ENCODE peak calls at places on chromosome 20, in four cellular contexts. Q, K, J and D are unnamed samples.

GRCh38 chr20:815914-816606 is 17.5 kb upstream of the FAM110A start:
- DNase-seq in Q (peak; percentile 70), K (peak; percentile 51), J (peak; percentile 45), D (no peak)

GRCh38 chr20:18805881-18806280 is 7.7 kb upstream of the SCP2D1 start:
- DNase-seq in K (no peak), Q (no peak), J (peak; percentile 12), D (peak; percentile 4)

GRCh38 chr20:10111144-10111771 is 76.5 kb downstream of the ANKEF1 start:
- DNase-seq in K (no peak), Q (peak; percentile 15), J (no peak), D (no peak)

GRCh38 chr20:45813489-45813888 is 1.0 kb downstream of the UBE2C start:
- DNase-seq in J (no peak), Q (no peak), K (no peak), D (no peak)

GRCh38 chr20:8756410-8756809 is 312.5 kb upstream of the PLCB4 start:
- DNase-seq in Q (peak; percentile 60), J (peak; percentile 84), K (peak; percentile 5), D (peak; percentile 52)

GRCh38 chr20:49171928-49172327 is 16.2 kb downstream of the STAU1 start:
- DNase-seq in J (no peak), K (peak; percentile 11), Q (no peak), D (no peak)

GRCh38 chr20:45372241-45372640 is 5.9 kb downstream of the TP53TG5 start:
- DNase-seq in J (no peak), K (no peak), Q (no peak), D (no peak)

GRCh38 chr20:46056970-46057855 is 28.2 kb downstream of the SLC12A5 start:
- DNase-seq in Q (no peak), K (peak; percentile 53), J (peak; percentile 49), D (no peak)

GRCh38 chr20:22688485-22688884 is 104.1 kb upstream of the FOXA2 start:
- DNase-seq in Q (no peak), J (no peak), K (no peak), D (no peak)

GRCh38 chr20:35434085-35435005 is 3.7 kb downstream of the GDF5 start:
- DNase-seq in K (peak; percentile 17), J (peak; percentile 29), Q (no peak), D (no peak)

GRCh38 chr20:59087829-59088433 is 45.3 kb upstream of the PRELID3B start:
- DNase-seq in J (peak; percentile 58), Q (peak; percentile 70), K (peak; percentile 84), D (no peak)

GRCh38 chr20:48776306-48776705 is 51.5 kb downstream of the PREX1 start:
- DNase-seq in Q (no peak), K (no peak), J (peak; percentile 94), D (peak; percentile 63)

GRCh38 chr20:38211200-38212097 is 46.4 kb upstream of the TGM2 start:
- DNase-seq in Q (no peak), J (peak; percentile 61), K (no peak), D (no peak)

GRCh38 chr20:64077876-64078551 is 1.3 kb downstream of the RGS19 start:
- DNase-seq in K (no peak), Q (no peak), J (no peak), D (no peak)
- H3K4me3 ChIP-seq in K (peak overlapping the region; percentile 91), Q (no peak overlapping the region), J (peak overlapping the region; percentile 71), D (peak overlapping the region; percentile 67)

DNA sequence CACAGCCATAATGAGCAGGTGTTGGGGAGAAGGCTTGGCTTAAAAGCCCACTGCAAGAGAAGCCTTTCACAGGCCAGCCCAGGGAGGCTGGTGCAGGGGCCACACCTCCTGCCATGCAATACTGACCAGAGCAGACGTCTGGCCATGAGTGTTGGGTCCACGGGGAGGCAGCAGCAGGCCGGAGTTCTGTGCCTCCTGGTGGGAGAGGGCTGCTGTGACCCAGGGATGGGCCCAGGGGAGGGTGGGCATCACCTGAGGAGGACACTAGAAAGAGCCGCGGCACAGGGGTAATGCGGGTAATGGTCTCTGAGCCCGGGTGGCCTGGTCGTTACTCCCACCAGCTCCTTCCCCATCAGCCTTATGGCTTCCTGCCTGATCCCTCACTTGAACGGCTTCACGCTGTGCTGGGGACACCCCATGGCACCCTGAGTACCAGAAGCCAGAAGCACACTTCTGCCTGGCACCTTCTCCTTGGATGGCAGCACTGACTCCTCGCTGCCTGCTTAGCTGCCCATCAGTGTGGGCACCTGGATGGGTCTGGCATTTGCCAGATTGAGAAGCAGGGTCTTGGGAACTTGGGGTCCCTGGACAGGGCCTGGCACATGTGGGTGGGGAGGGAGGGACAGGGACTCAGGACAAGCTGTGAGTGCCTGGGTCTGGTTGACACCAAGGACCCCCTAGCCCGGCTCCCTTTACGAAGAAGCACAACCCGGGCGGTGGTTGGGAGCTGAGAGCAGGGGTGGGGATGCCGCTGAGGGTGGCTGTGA is 108.8 kb downstream of the ASXL1 start:
- DNase-seq in Q (no peak), K (no peak), J (no peak), D (no peak)
- TF ChIP-seq CTCF in Q (peak; percentile 36), K (no peak), J (no peak), D (no peak)

GRCh38 chr20:62475027-62475818 is 572 bp downstream of the GATA5 start:
- DNase-seq in Q (no peak), J (no peak), K (no peak), D (no peak)
- H3K4me3 ChIP-seq in Q (no peak overlapping the region), J (no peak overlapping the region), K (peak overlapping the region; percentile 36), D (no peak overlapping the region)

GRCh38 chr20:50931306-50932015 is at the start of gene ADNP:
- DNase-seq in J (peak; percentile 90), Q (peak; percentile 88), K (peak; percentile 93), D (no peak)
- TF ChIP-seq CTCF in J (peak; percentile 55), Q (peak; percentile 63), K (peak; percentile 59), D (peak; percentile 73)